ENCODE peak calls at places on chromosomes 6 and 20, in five cellular contexts. C, S, H, R and F are unnamed samples.

GRCh38 chr20:50272413-50273120 is 81.9 kb downstream of the CEBPB start:
- DNase-seq in C (no peak), S (no peak), H (no peak), R (no peak), F (no peak)

GRCh38 chr6:107647439-107647948 is 157.6 kb downstream of the SOBP start:
- DNase-seq in C (no peak), S (no peak), H (no peak), R (no peak), F (no peak)

GRCh38 chr6:167141667-167142432 is 15.9 kb downstream of the GPR31 start:
- DNase-seq in C (peak; percentile 8), S (no peak), H (peak; percentile 15), R (peak; percentile 24), F (peak; percentile 13)

GRCh38 chr6:90537027-90537426 is 49.8 kb downstream of the MAP3K7 start:
- DNase-seq in C (no peak), S (no peak), H (no peak), R (peak; percentile 2), F (no peak)

GRCh38 chr6:23518294-23518693 is 607.7 kb upstream of the NRSN1 start:
- DNase-seq in C (no peak), S (no peak), H (no peak), R (no peak), F (no peak)

GRCh38 chr6:130945401-130945919 is 117.6 kb downstream of the EPB41L2 start:
- DNase-seq in C (no peak), S (no peak), H (peak; percentile 55), R (peak; percentile 84), F (no peak)

GRCh38 chr6:142746524-142746923 is 198.5 kb downstream of the HIVEP2 start:
- DNase-seq in C (no peak), S (peak; percentile 15), H (peak; percentile 41), R (peak; percentile 58), F (peak; percentile 25)

GRCh38 chr6:112183271-112183671 is 71.1 kb downstream of the LAMA4 start:
- DNase-seq in C (no peak), S (no peak), H (peak; percentile 79), R (peak; percentile 47), F (no peak)

GRCh38 chr6:129686941-129687627 is 22.9 kb downstream of the ARHGAP18 start:
- DNase-seq in C (peak; percentile 60), S (no peak), H (peak; percentile 53), R (no peak), F (peak; percentile 21)

GRCh38 chr6:148818939-148819575 is 72.2 kb downstream of the UST start:
- DNase-seq in C (no peak), S (no peak), H (peak; percentile 41), R (no peak), F (no peak)

GRCh38 chr6:72418495-72418894 is 203.4 kb upstream of the KCNQ5 start:
- DNase-seq in C (no peak), S (no peak), H (peak; percentile 49), R (no peak), F (no peak)

GRCh38 chr6:106275692-106276091 is 49.9 kb downstream of the ATG5 start:
- DNase-seq in C (no peak), S (no peak), H (peak; percentile 90), R (no peak), F (no peak)

GRCh38 chr6:3956054-3956453 is 106.9 kb downstream of the FAM50B start:
- DNase-seq in C (no peak), S (no peak), H (no peak), R (no peak), F (no peak)

GRCh38 chr6:24127316-24127715 is 1.3 kb downstream of the NRSN1 start:
- DNase-seq in C (no peak), S (no peak), H (no peak), R (no peak), F (no peak)

GRCh38 chr20:60694763-60695162 is 557.3 kb upstream of the CDH4 start:
- DNase-seq in C (no peak), S (no peak), H (peak; percentile 33), R (no peak), F (no peak)

GRCh38 chr6:14639983-14640599 is 522.5 kb downstream of the CD83 start:
- DNase-seq in C (no peak), S (no peak), H (no peak), R (no peak), F (no peak)

GRCh38 chr6:133693565-133693964 is 195.3 kb upstream of the TCF21 start:
- DNase-seq in C (no peak), S (no peak), H (no peak), R (no peak), F (no peak)

GRCh38 chr20:48406462-48407235 is 421.1 kb downstream of the PREX1 start:
- DNase-seq in C (no peak), S (peak; percentile 2), H (no peak), R (no peak), F (no peak)

GRCh38 chr20:36472656-36473071 is 68.7 kb upstream of the MYL9 start:
- DNase-seq in C (no peak), S (no peak), H (no peak), R (no peak), F (no peak)

GRCh38 chr20:35489717-35490116 is 34.3 kb downstream of the CEP250 start:
- DNase-seq in C (no peak), S (no peak), H (no peak), R (no peak), F (no peak)

GRCh38 chr6:154931741-154932424 is 63.2 kb upstream of the TIAM2 start:
- DNase-seq in C (no peak), S (no peak), H (peak; percentile 35), R (no peak), F (no peak)

GRCh38 chr6:73854998-73855718 is 159.2 kb downstream of the CD109 start:
- DNase-seq in C (peak; percentile 49), S (no peak), H (peak; percentile 67), R (peak; percentile 60), F (no peak)

GRCh38 chr6:3929281-3929798 is 80.2 kb downstream of the FAM50B start:
- DNase-seq in C (no peak), S (no peak), H (no peak), R (no peak), F (no peak)

GRCh38 chr20:50372770-50373088 is 137.5 kb upstream of the PTPN1 start:
- DNase-seq in C (no peak), S (no peak), H (no peak), R (peak; percentile 44), F (no peak)

GRCh38 chr20:41466836-41467619 is 100.4 kb upstream of the EMILIN3 start:
- DNase-seq in C (no peak), S (no peak), H (no peak), R (no peak), F (no peak)

GRCh38 chr6:87105823-87106222 is 10.9 kb upstream of the CGA start:
- DNase-seq in C (no peak), S (no peak), H (peak; percentile 9), R (no peak), F (no peak)

GRCh38 chr6:127554435-127555006 is 22.5 kb upstream of the C6orf58 start:
- DNase-seq in C (no peak), S (no peak), H (peak; percentile 34), R (peak; percentile 26), F (no peak)

GRCh38 chr20:32385541-32385940 is 27.4 kb downstream of the ASXL1 start:
- DNase-seq in C (no peak), S (no peak), H (no peak), R (no peak), F (no peak)